ENCODE peak calls at places on chromosomes 11 and 22, in four cellular contexts. One of them, this sample, is unnamed.
A peak's percentile ranks its signal among the peaks of the same experiment; 100 is the strongest.

GRCh38 chr22:41478891-41479521 is 10.1 kb downstream of the ACO2 start:
- DNase-seq in Panc1: no peak
- DNase-seq in nephron progenitor cell: no peak
- DNase-seq in AG09319: no peak
- DNase-seq in this sample: no peak

GRCh38 chr11:2656859-2657258 is 42.9 kb downstream of the KCNQ1OT1 start:
- DNase-seq in Panc1: no peak
- DNase-seq in nephron progenitor cell: no peak
- DNase-seq in AG09319: no peak
- DNase-seq in this sample: no peak

GRCh38 chr22:24367841-24368240 is 59.6 kb upstream of the ADORA2A start:
- DNase-seq in Panc1: no peak
- DNase-seq in nephron progenitor cell: no peak
- DNase-seq in AG09319: no peak
- DNase-seq in this sample: no peak

GRCh38 chr11:35343033-35343598 is 76.2 kb downstream of the SLC1A2 start:
- DNase-seq in Panc1: no peak
- DNase-seq in nephron progenitor cell: no peak
- DNase-seq in AG09319: no peak
- DNase-seq in this sample: no peak

GRCh38 chr22:27669798-27670599 is 131.6 kb downstream of the MN1 start:
- DNase-seq in Panc1: no peak
- DNase-seq in nephron progenitor cell: no peak
- DNase-seq in AG09319: no peak
- DNase-seq in this sample: no peak

GRCh38 chr11:34194576-34195335 is 89.3 kb downstream of the NAT10 start:
- DNase-seq in Panc1: no peak
- DNase-seq in nephron progenitor cell: no peak
- DNase-seq in AG09319: no peak
- DNase-seq in this sample: no peak

GRCh38 chr22:45083659-45084305 is 74.0 kb upstream of the PHF21B start:
- DNase-seq in Panc1: peak; percentile 57
- DNase-seq in nephron progenitor cell: no peak
- DNase-seq in AG09319: no peak
- DNase-seq in this sample: no peak

GRCh38 chr11:66570117-66570825 is 1.9 kb upstream of the CTSF start:
- DNase-seq in Panc1: no peak
- DNase-seq in nephron progenitor cell: no peak
- DNase-seq in AG09319: no peak
- DNase-seq in this sample: no peak

GRCh38 chr11:46617451-46618314 is at the start of gene ATG13:
- DNase-seq in Panc1: no peak
- DNase-seq in nephron progenitor cell: peak; percentile 77
- DNase-seq in AG09319: peak; percentile 41
- DNase-seq in this sample: peak; percentile 69

GRCh38 chr11:70466154-70466553 is 67.8 kb downstream of the CTTN start:
- DNase-seq in Panc1: no peak
- DNase-seq in nephron progenitor cell: no peak
- DNase-seq in AG09319: no peak
- DNase-seq in this sample: no peak

GRCh38 chr11:105793092-105793491 is 183.2 kb downstream of the GRIA4 start:
- DNase-seq in Panc1: no peak
- DNase-seq in nephron progenitor cell: no peak
- DNase-seq in AG09319: no peak
- DNase-seq in this sample: no peak

GRCh38 chr11:134686418-134686817 is 274.4 kb upstream of the B3GAT1 start:
- DNase-seq in Panc1: no peak
- DNase-seq in nephron progenitor cell: peak; percentile 51
- DNase-seq in AG09319: no peak
- DNase-seq in this sample: no peak

GRCh38 chr11:128733440-128734115 is 39.7 kb downstream of the FLI1 start:
- DNase-seq in Panc1: no peak
- DNase-seq in nephron progenitor cell: no peak
- DNase-seq in AG09319: no peak
- DNase-seq in this sample: no peak

GRCh38 chr11:11416502-11416901 is 63.5 kb upstream of the CSNK2A3 start:
- DNase-seq in Panc1: no peak
- DNase-seq in nephron progenitor cell: no peak
- DNase-seq in AG09319: no peak
- DNase-seq in this sample: no peak

GRCh38 chr22:49431559-49431958 is 396.1 kb downstream of the BRD1 start:
- DNase-seq in Panc1: no peak
- DNase-seq in nephron progenitor cell: no peak
- DNase-seq in AG09319: no peak
- DNase-seq in this sample: no peak

GRCh38 chr11:111759778-111760407 is 6.3 kb downstream of the PPP2R1B start:
- DNase-seq in Panc1: no peak
- DNase-seq in nephron progenitor cell: no peak
- DNase-seq in AG09319: no peak
- DNase-seq in this sample: no peak

GRCh38 chr11:96309001-96309642 is 33.9 kb downstream of the MAML2 start:
- DNase-seq in Panc1: no peak
- DNase-seq in nephron progenitor cell: no peak
- DNase-seq in AG09319: no peak
- DNase-seq in this sample: no peak

GRCh38 chr11:86919557-86920210 is 35.5 kb downstream of the FZD4 start:
- DNase-seq in Panc1: no peak
- DNase-seq in nephron progenitor cell: no peak
- DNase-seq in AG09319: no peak
- DNase-seq in this sample: no peak

GRCh38 chr11:47278058-47278457 is 8.1 kb downstream of the MADD start:
- DNase-seq in Panc1: no peak
- DNase-seq in nephron progenitor cell: no peak
- DNase-seq in AG09319: no peak
- DNase-seq in this sample: no peak

GRCh38 chr11:36462321-36462720 is 47.8 kb downstream of the TRAF6 start:
- DNase-seq in Panc1: no peak
- DNase-seq in nephron progenitor cell: no peak
- DNase-seq in AG09319: no peak
- DNase-seq in this sample: no peak

GRCh38 chr22:47598864-47599263 is 836.4 kb downstream of the TBC1D22A start:
- DNase-seq in Panc1: no peak
- DNase-seq in nephron progenitor cell: no peak
- DNase-seq in AG09319: no peak
- DNase-seq in this sample: no peak

GRCh38 chr11:45765836-45766235 is 39.1 kb upstream of the SLC35C1 start:
- DNase-seq in Panc1: no peak
- DNase-seq in nephron progenitor cell: no peak
- DNase-seq in AG09319: no peak
- DNase-seq in this sample: no peak

GRCh38 chr11:128021304-128022006 is 565.9 kb downstream of the ETS1 start:
- DNase-seq in Panc1: no peak
- DNase-seq in nephron progenitor cell: peak; percentile 48
- DNase-seq in AG09319: no peak
- DNase-seq in this sample: no peak

GRCh38 chr22:45039206-45039605 is 29.4 kb upstream of the PHF21B start:
- DNase-seq in Panc1: no peak
- DNase-seq in nephron progenitor cell: no peak
- DNase-seq in AG09319: no peak
- DNase-seq in this sample: no peak

GRCh38 chr11:8610532-8611116 is 16.6 kb upstream of the STK33 start:
- DNase-seq in Panc1: no peak
- DNase-seq in nephron progenitor cell: peak; percentile 39
- DNase-seq in AG09319: no peak
- DNase-seq in this sample: no peak

GRCh38 chr11:36073411-36074203 is 129.7 kb downstream of the LDLRAD3 start:
- DNase-seq in Panc1: no peak
- DNase-seq in nephron progenitor cell: no peak
- DNase-seq in AG09319: peak; percentile 60
- DNase-seq in this sample: no peak

GRCh38 chr11:114150671-114151070 is 91.2 kb downstream of the ZBTB16 start:
- DNase-seq in Panc1: no peak
- DNase-seq in nephron progenitor cell: no peak
- DNase-seq in AG09319: no peak
- DNase-seq in this sample: no peak

GRCh38 chr11:112298535-112298934 is 37.9 kb upstream of the PLET1 start:
- DNase-seq in Panc1: no peak
- DNase-seq in nephron progenitor cell: no peak
- DNase-seq in AG09319: no peak
- DNase-seq in this sample: no peak

GRCh38 chr11:46001427-46002049 is 79.1 kb downstream of the LARGE2 start:
- DNase-seq in Panc1: no peak
- DNase-seq in nephron progenitor cell: no peak
- DNase-seq in AG09319: no peak
- DNase-seq in this sample: no peak

GRCh38 chr11:117835576-117835975 is 11.0 kb upstream of the FXYD2 start:
- DNase-seq in Panc1: no peak
- DNase-seq in nephron progenitor cell: no peak
- DNase-seq in AG09319: no peak
- DNase-seq in this sample: peak; percentile 5

GRCh38 chr22:45150139-45150538 is 13.6 kb upstream of the NUP50 start:
- DNase-seq in Panc1: no peak
- DNase-seq in nephron progenitor cell: no peak
- DNase-seq in AG09319: no peak
- DNase-seq in this sample: no peak

GRCh38 chr11:44309483-44310197 is at the start of gene ALX4:
- DNase-seq in Panc1: no peak
- DNase-seq in nephron progenitor cell: peak; percentile 68
- DNase-seq in AG09319: no peak
- DNase-seq in this sample: peak; percentile 51

GRCh38 chr11:103608566-103608965 is 427.9 kb upstream of the DDI1 start:
- DNase-seq in Panc1: no peak
- DNase-seq in nephron progenitor cell: no peak
- DNase-seq in AG09319: no peak
- DNase-seq in this sample: no peak

GRCh38 chr22:36435516-36436415 is 45.7 kb downstream of the TXN2 start:
- DNase-seq in Panc1: no peak
- DNase-seq in nephron progenitor cell: no peak
- DNase-seq in AG09319: no peak
- DNase-seq in this sample: no peak

This sample was measured in uterus.